ENCODE peak calls at places on chromosome 1, in ten cellular contexts. K is naive thymus-derived CD4-positive, alpha-beta T cell; L is neural progenitor cell; P is aorta; S is SJSA1; G is CD8-positive, alpha-beta memory T cell; H is GM12878; E is mammary epithelial cell; Z is right cardiac atrium; D is heart right ventricle. T is an unnamed sample. For H3K4me1, the result is how much of the 10 kb centered on the place peaks cover.

GRCh38 chr1:4561213-4561612 is 93.2 kb upstream of the AJAP1 start:
- DNase-seq in E (no peak), Z (no peak), G (no peak), H (no peak), P (no peak), D (no peak), K (no peak), S (no peak), L (peak), T (no peak)

GRCh38 chr1:201309420-201309819 is 26.1 kb downstream of the PKP1 start:
- DNase-seq in H (no peak), P (no peak), S (no peak), G (no peak), Z (peak), L (peak), D (peak), E (peak), K (no peak), T (peak)

GRCh38 chr1:78627321-78627720 is 7.1 kb downstream of the IFI44L start:
- DNase-seq in S (no peak), K (no peak), L (no peak), D (no peak), E (peak), H (no peak), P (no peak), G (no peak), Z (no peak), T (no peak)

GRCh38 chr1:242011879-242012674 is 13.2 kb upstream of the MAP1LC3C start:
- DNase-seq in H (no peak), D (no peak), L (no peak), G (no peak), P (no peak), K (no peak), S (no peak), Z (no peak), E (peak), T (no peak)

GRCh38 chr1:202964755-202965440 is 2.2 kb downstream of the CYB5R1 start:
- DNase-seq in D (no peak), Z (no peak), K (no peak), G (no peak), E (peak), H (no peak), P (no peak), L (no peak), S (no peak), T (no peak)

GRCh38 chr1:88683516-88683847 is 591 bp upstream of the PKN2 start:
- DNase-seq in D (peak), L (no peak), G (no peak), H (no peak), E (no peak), P (peak), K (no peak), Z (peak), S (no peak), T (peak)

GRCh38 chr1:239909894-239910293 is 181.8 kb upstream of the FMN2 start:
- DNase-seq in Z (no peak), L (peak), P (peak), E (no peak), S (no peak), H (no peak), G (no peak), K (no peak), D (no peak), T (peak)

GRCh38 chr1:218344814-218345672 is at the start of gene TGFB2:
- DNase-seq in S (peak), P (peak), D (no peak), K (no peak), E (peak), Z (peak), H (no peak), G (no peak), L (peak), T (no peak)

GRCh38 chr1:1086911-1087341 is 12.8 kb upstream of the RNF223 start:
- DNase-seq in H (no peak), G (no peak), P (no peak), Z (peak), E (no peak), S (no peak), L (no peak), D (no peak), K (no peak), T (no peak)

GRCh38 chr1:9281071-9281827 is 11.4 kb upstream of the SPSB1 start:
- DNase-seq in D (no peak), K (no peak), Z (peak), P (peak), G (no peak), S (peak), L (no peak), E (no peak), H (no peak), T (no peak)

GRCh38 chr1:9279172-9279840 is 13.4 kb upstream of the SPSB1 start:
- DNase-seq in D (no peak), S (no peak), H (no peak), E (no peak), G (no peak), K (no peak), Z (no peak), L (no peak), P (peak), T (no peak)

GRCh38 chr1:9278114-9278513 is 14.6 kb upstream of the SPSB1 start:
- DNase-seq in Z (peak), H (no peak), D (no peak), E (no peak), G (no peak), P (no peak), L (no peak), K (no peak), S (no peak), T (no peak)

GRCh38 chr1:9280015-9280860 is 12.5 kb upstream of the SPSB1 start:
- DNase-seq in G (no peak), S (peak), L (no peak), P (peak), K (no peak), Z (peak), H (no peak), E (peak), D (no peak), T (peak)

DNA sequence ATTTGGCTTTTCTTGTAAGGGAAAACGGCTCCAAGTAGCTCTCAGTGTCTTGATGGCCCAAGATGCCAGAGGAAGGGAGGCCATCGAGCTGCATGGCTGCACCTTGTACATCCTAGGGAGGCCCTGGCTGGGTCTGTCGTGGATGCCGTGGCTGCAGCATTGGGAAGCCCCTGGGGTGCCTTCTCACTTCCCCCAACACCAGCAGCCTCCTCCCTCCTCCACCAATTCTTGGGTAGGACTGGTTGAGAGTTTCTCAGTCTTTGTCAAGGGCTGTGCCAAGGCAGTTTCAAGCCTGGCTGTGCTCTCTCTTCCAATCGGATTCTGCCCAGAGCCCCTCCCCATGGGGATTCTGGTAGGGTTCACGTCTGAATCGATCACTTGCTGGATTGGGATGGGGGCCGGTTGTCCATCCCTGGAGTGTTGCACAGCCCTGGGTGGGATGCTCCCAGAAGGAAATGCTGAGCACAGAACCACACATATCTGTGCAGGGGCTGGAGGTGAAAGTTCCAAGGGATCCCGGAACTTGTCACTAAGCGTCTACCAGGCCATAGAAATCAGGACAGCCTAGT is 14.0 kb upstream of the SPSB1 start:
- DNase-seq in S (no peak), H (no peak), D (no peak), L (no peak), P (no peak), Z (no peak), E (no peak), K (no peak), G (no peak), T (no peak)
- H3K4me1 ChIP-seq in S (half or more), H (under half), D (under half), L (under half), P (under half), Z (under half), E (under half), K (under half), G (under half), T (under half)

GRCh38 chr1:182215797-182216196 is 154.3 kb upstream of the ZNF648 start:
- DNase-seq in D (no peak), E (no peak), Z (no peak), S (no peak), H (no peak), P (no peak), G (no peak), K (no peak), L (no peak), T (no peak)
- H3K4me1 ChIP-seq in D (under half), E (under half), Z (under half), S (under half), H (under half), P (under half), G (under half), K (under half), L (under half), T (under half)

GRCh38 chr1:110645962-110646735 is 28.6 kb downstream of the KCNA3 start:
- DNase-seq in E (peak), Z (no peak), S (no peak), D (no peak), K (no peak), P (no peak), H (no peak), L (no peak), G (no peak), T (no peak)

GRCh38 chr1:110645172-110645571 is 29.6 kb downstream of the KCNA3 start:
- DNase-seq in G (no peak), L (no peak), Z (no peak), H (no peak), D (no peak), S (no peak), P (no peak), E (no peak), K (no peak), T (no peak)

GRCh38 chr1:110650623-110651022 is 24.1 kb downstream of the KCNA3 start:
- DNase-seq in K (no peak), G (no peak), P (no peak), E (no peak), S (no peak), D (no peak), L (no peak), Z (no peak), H (no peak), T (no peak)

GRCh38 chr1:110648405-110648804 is 26.3 kb downstream of the KCNA3 start:
- DNase-seq in S (no peak), E (no peak), P (no peak), L (no peak), Z (no peak), D (no peak), K (no peak), H (no peak), G (no peak), T (no peak)

GRCh38 chr1:110647254-110647891 is 27.4 kb downstream of the KCNA3 start:
- DNase-seq in K (peak), H (no peak), L (no peak), D (no peak), G (peak), S (no peak), E (no peak), Z (no peak), P (no peak), T (no peak)
- H3K4me1 ChIP-seq in K (half or more), H (under half), L (under half), D (under half), G (half or more), S (under half), E (under half), Z (under half), P (under half), T (under half)

DNA sequence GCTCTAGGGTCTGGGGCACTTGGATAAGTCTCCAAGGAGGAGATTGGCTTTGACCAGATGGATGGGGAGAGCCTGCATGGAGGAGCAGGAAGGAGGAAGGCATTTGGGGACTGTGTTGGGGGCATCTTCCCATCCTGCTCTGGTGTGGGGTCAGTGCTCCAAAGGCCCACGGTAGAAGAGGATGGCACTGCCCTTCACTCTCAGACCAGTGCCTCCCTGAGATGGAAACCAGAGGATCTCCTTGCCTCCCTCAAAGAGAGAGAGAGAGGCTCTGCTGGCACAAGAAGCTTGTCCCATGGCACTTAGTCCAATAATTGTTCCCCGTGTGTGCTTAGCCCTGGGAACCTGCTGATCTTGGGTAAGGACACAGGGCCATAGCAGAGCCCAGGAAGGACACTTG is 14.6 kb upstream of the GSTM4 start:
- DNase-seq in P (no peak), S (no peak), G (no peak), E (no peak), D (no peak), K (no peak), L (no peak), H (no peak), Z (no peak), T (no peak)
- H3K4me1 ChIP-seq in P (under half), S (under half), G (under half), E (under half), D (under half), K (under half), L (under half), H (under half), Z (under half), T (under half)

GRCh38 chr1:39272027-39272790 is 67.7 kb downstream of the MACF1 start:
- DNase-seq in L (no peak), Z (no peak), K (no peak), D (no peak), P (no peak), G (no peak), S (no peak), H (peak), E (no peak), T (no peak)
- H3K4me1 ChIP-seq in L (under half), Z (under half), K (under half), D (half or more), P (under half), G (half or more), S (under half), H (half or more), E (under half), T (under half)

GRCh38 chr1:204471687-204472086 is 22.9 kb downstream of the PIK3C2B start:
- DNase-seq in S (no peak), K (no peak), P (no peak), L (no peak), H (no peak), E (no peak), Z (no peak), G (no peak), D (no peak), T (no peak)

GRCh38 chr1:204476563-204476962 is 18.0 kb downstream of the PIK3C2B start:
- DNase-seq in G (no peak), D (no peak), K (no peak), Z (no peak), H (no peak), P (no peak), L (no peak), S (no peak), E (no peak), T (no peak)

GRCh38 chr1:204475651-204476432 is 18.8 kb downstream of the PIK3C2B start:
- DNase-seq in P (no peak), S (no peak), E (no peak), H (no peak), Z (peak), K (no peak), L (no peak), G (no peak), D (no peak), T (no peak)

GRCh38 chr1:204472660-204473059 is 21.9 kb downstream of the PIK3C2B start:
- DNase-seq in G (no peak), S (no peak), K (no peak), Z (no peak), L (no peak), H (no peak), D (no peak), P (no peak), E (no peak), T (no peak)

DNA sequence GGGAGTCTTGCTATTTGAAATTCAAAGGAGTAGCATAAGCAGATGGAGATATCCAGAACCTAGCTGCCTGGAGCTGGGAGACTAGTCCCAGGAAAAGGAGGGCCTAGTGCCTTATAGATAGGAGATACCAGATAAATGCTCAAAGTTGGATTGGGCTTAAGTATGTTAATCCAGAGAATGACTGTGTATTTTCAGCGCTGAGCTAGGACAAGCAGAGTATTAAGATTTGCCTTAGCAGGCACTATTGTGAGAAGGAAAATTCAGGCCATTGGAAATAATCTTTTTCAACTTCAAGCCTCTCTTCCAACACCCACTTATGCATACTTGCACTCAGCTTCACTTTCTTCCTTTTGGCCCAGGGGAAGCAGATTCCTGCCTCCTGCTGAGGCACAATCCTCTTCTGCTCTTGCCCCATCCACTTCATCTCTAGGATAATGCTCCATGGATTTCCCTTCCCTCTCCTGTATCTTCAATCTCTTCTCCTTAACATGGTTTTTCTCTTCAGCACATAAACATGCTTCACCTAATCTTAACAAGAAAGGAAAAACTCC is 21.1 kb downstream of the PIK3C2B start:
- DNase-seq in E (no peak), L (no peak), G (no peak), K (no peak), H (no peak), S (no peak), D (no peak), Z (no peak), P (no peak), T (no peak)
- H3K4me1 ChIP-seq in E (under half), L (under half), G (under half), K (under half), H (under half), S (under half), D (half or more), Z (under half), P (under half), T (under half)

DNA sequence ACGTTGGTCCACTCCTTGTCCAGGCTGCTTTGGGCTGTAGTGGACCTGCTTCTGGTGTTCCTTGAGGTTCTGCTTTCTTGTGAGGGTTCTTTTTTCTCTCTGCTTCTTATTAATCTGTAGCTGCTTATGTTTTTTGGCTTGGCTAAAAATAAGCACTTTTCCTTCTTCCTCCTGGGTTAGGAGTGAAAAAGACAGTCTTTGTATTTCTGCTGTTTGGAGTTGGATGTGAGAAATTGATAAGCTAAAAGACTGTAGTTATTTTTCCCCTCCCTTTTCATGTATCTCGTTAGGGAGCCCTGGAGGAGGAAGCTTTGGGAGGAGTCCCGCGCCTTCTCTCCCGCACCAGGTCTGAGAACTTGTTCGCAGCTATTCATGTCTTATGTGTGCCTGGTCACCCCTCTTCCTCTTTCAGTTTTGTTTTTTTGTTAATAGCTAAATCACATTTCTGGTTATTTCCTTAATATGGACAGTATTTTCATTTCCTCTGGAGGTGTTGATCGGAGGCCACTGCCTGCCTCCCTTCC is 79.0 kb downstream of the GALNT2 start:
- DNase-seq in Z (no peak), K (no peak), H (no peak), G (no peak), D (no peak), L (no peak), S (no peak), E (no peak), P (no peak), T (no peak)
- H3K4me1 ChIP-seq in Z (under half), K (under half), H (under half), G (under half), D (half or more), L (under half), S (under half), E (under half), P (under half), T (under half)

T was measured in RWPE2.